ENCODE peak calls at places on chromosomes 4 and X, in seven cellular contexts. I is sigmoid colon, Q is IMR-90, T is GM23338, Z is esophagus muscularis mucosa, N is H9, E is right atrium auricular region. R is an unnamed sample.

GRCh38 chrX:38183577-38183976 is 37.1 kb downstream of the SRPX start:
- DNase-seq in I (no peak), Q (peak; percentile 52), T (no peak), Z (no peak), N (no peak), E (no peak), R (no peak)

GRCh38 chrX:149312097-149312496 is 193.0 kb downstream of the IDS start:
- DNase-seq in I (no peak), Q (no peak), T (no peak), Z (no peak), N (no peak), E (no peak), R (no peak)

GRCh38 chr4:56650259-56651070 is 30.6 kb downstream of the HOPX start:
- DNase-seq in I (no peak), Q (no peak), T (peak; percentile 37), Z (no peak), N (no peak), E (no peak), R (no peak)

GRCh38 chr4:40121515-40121914 is 64.9 kb downstream of the N4BP2 start:
- DNase-seq in I (no peak), Q (peak; percentile 89), T (no peak), Z (no peak), N (no peak), E (no peak), R (no peak)

GRCh38 chrX:153674219-153674851 is 722 bp upstream of the PNCK start:
- DNase-seq in I (peak; percentile 55), Q (no peak), T (no peak), Z (no peak), N (no peak), E (no peak), R (no peak)

GRCh38 chr4:79395883-79396282 is 12.1 kb downstream of the GK2 start:
- DNase-seq in I (no peak), Q (no peak), T (no peak), Z (no peak), N (no peak), E (no peak), R (no peak)

GRCh38 chrX:10239611-10240064 is 82.9 kb downstream of the CLCN4 start:
- DNase-seq in I (peak; percentile 68), Q (peak; percentile 77), T (no peak), Z (no peak), N (no peak), E (peak; percentile 75), R (no peak)

GRCh38 chr4:57548856-57549255 is 438.7 kb upstream of the IGFBP7 start:
- DNase-seq in I (no peak), Q (no peak), T (no peak), Z (no peak), N (no peak), E (no peak), R (no peak)

GRCh38 chr4:164210377-164210776 is 543.6 kb upstream of the SMIM31 start:
- DNase-seq in I (no peak), Q (peak; percentile 4), T (no peak), Z (no peak), N (no peak), E (no peak), R (no peak)

GRCh38 chr4:3787489-3788365 is 21.5 kb downstream of the ADRA2C start:
- DNase-seq in I (no peak), Q (no peak), T (no peak), Z (no peak), N (no peak), E (no peak), R (peak; percentile 61)

GRCh38 chr4:89482248-89482647 is 174.6 kb upstream of the GPRIN3 start:
- DNase-seq in I (no peak), Q (peak; percentile 53), T (peak; percentile 70), Z (no peak), N (peak; percentile 39), E (no peak), R (no peak)

GRCh38 chr4:80036949-80037348 is 36.1 kb downstream of the ANTXR2 start:
- DNase-seq in I (no peak), Q (peak; percentile 77), T (no peak), Z (no peak), N (no peak), E (no peak), R (no peak)

GRCh38 chr4:73308286-73308685 is 49.7 kb upstream of the ANKRD17 start:
- DNase-seq in I (no peak), Q (peak; percentile 61), T (peak; percentile 54), Z (no peak), N (no peak), E (no peak), R (no peak)

GRCh38 chrX:47030339-47030738 is 47.9 kb upstream of the RGN start:
- DNase-seq in I (no peak), Q (peak; percentile 68), T (peak; percentile 80), Z (no peak), N (no peak), E (no peak), R (peak; percentile 17)

GRCh38 chrX:22063284-22063683 is 31.2 kb downstream of the PHEX start:
- DNase-seq in I (no peak), Q (no peak), T (no peak), Z (no peak), N (no peak), E (no peak), R (no peak)

GRCh38 chrX:30888526-30889146 is 418 bp downstream of the TAB3 start:
- DNase-seq in I (peak; percentile 65), Q (no peak), T (peak; percentile 29), Z (no peak), N (no peak), E (no peak), R (peak; percentile 7)

GRCh38 chrX:18677140-18677834 is 5.4 kb upstream of the RS1 start:
- DNase-seq in I (no peak), Q (no peak), T (no peak), Z (no peak), N (no peak), E (no peak), R (no peak)

GRCh38 chr4:169583563-169583962 is 28.8 kb downstream of the NEK1 start:
- DNase-seq in I (no peak), Q (peak; percentile 71), T (no peak), Z (no peak), N (no peak), E (no peak), R (no peak)

GRCh38 chr4:89111833-89112563 is 665 bp downstream of the TIGD2 start:
- DNase-seq in I (no peak), Q (peak; percentile 95), T (peak; percentile 48), Z (no peak), N (no peak), E (no peak), R (no peak)

GRCh38 chr4:185143596-185143969 is 517 bp downstream of the SLC25A4 start:
- DNase-seq in I (peak; percentile 96), Q (peak; percentile 17), T (no peak), Z (no peak), N (no peak), E (no peak), R (peak; percentile 52)

GRCh38 chr4:51909236-51909703 is 66.3 kb downstream of the DCUN1D4 start:
- DNase-seq in I (no peak), Q (no peak), T (no peak), Z (no peak), N (no peak), E (no peak), R (no peak)

GRCh38 chr4:56908206-56909082 is 744 bp downstream of the REST start:
- DNase-seq in I (peak; percentile 76), Q (peak; percentile 68), T (peak; percentile 85), Z (no peak), N (peak; percentile 87), E (peak; percentile 61), R (peak; percentile 34)

GRCh38 chr4:155592568-155593343 is 73.9 kb upstream of the GUCY1A1 start:
- DNase-seq in I (no peak), Q (peak; percentile 84), T (no peak), Z (no peak), N (no peak), E (no peak), R (no peak)

GRCh38 chr4:83691998-83692397 is 156.1 kb downstream of the GPAT3 start:
- DNase-seq in I (no peak), Q (no peak), T (no peak), Z (no peak), N (no peak), E (no peak), R (no peak)

GRCh38 chrX:82219129-82219528 is 1017.2 kb downstream of the SH3BGRL start:
- DNase-seq in I (no peak), Q (no peak), T (no peak), Z (no peak), N (no peak), E (no peak), R (no peak)

GRCh38 chrX:82218361-82218760 is 1016.5 kb downstream of the SH3BGRL start:
- DNase-seq in I (no peak), Q (peak; percentile 0), T (peak; percentile 43), Z (no peak), N (no peak), E (no peak), R (no peak)
- TF ChIP-seq CTCF in I (no peak), Q (peak; percentile 27), T (peak; percentile 41), Z (no peak), N (peak; percentile 66), E (no peak), R (peak; percentile 25)

DNA sequence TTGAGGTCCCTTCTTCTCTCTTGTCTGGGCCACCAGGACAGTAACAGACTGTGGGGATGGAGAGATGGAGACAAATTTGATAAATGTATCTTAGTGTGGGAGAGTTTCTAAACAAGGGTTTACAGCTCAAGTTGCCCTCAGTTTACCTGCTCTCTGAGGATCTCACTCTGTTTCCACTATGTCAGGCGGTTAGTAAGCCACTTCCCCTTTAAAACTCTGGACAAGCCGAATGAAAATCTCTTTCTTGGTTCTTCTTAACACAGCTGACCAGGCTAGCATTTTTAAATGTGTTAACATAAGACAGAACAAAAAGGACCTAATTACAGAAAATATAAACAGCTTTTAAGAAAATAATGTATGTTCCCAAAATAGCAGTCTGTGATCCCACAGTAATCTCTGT is 2.9 kb upstream of the SCARB2 start:
- DNase-seq in I (no peak), Q (no peak), T (no peak), Z (no peak), N (no peak), E (no peak), R (no peak)
- H3K4me1 ChIP-seq in I (peaks cover 20% of the 10 kb centered on the region), Q (peaks cover 10% of the 10 kb centered on the region), T (peaks cover 31% of the 10 kb centered on the region), Z (peaks cover 33% of the 10 kb centered on the region), N (peaks cover 7% of the 10 kb centered on the region), E (no peaks in the 10 kb centered on the region), R (no peaks in the 10 kb centered on the region)

DNA sequence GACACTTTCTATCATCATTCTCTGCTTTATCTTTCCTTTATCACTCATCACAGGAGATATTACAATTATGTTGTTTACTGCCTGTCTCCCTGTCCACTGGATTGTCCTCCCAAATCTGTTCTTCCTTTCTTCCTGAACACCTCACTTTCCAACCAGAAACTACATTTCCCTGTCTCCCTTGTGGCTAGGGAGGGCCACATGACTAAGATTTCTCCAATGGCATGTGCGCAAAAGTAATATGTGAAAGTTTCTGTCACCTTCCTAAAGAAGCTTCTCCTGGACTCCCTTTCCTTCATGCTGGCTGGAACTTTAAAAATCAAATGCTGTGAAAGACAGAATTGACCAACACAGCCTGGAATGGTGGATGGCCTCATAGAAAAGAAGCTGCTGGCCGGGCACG is 25.8 kb downstream of the ATP11C start:
- DNase-seq in I (no peak), Q (no peak), T (no peak), Z (no peak), N (no peak), E (no peak), R (no peak)
- H3K27me3 ChIP-seq in I (no peaks in the 10 kb centered on the region), Q (no peaks in the 10 kb centered on the region), T (no peaks in the 10 kb centered on the region), Z (no peaks in the 10 kb centered on the region), N (no peaks in the 10 kb centered on the region), E (no peaks in the 10 kb centered on the region), R (no peaks in the 10 kb centered on the region)

DNA sequence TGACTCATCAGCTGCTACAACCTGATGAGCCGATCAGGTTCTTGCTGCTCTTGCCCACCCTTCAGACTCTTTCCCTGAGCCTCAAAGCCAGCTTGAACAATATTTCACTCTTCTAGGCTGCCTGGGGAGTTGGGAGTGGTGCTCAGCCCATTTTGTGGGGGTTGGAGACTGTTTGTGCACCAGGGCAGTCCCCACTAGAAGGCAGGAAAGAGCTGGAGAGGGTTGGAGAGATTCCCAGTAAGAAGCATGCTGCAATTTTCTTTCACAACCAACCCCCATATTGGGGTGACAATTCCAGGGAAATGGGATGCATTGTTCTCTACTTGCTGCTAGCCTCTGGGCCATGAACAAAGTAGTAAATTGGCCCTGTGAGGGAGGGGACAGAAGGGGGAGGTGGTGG is 44.1 kb downstream of the SLC16A2 start:
- DNase-seq in I (no peak), Q (peak; percentile 9), T (no peak), Z (no peak), N (no peak), E (no peak), R (no peak)
- TF ChIP-seq CTCF in I (no peak), Q (peak; percentile 30), T (no peak), Z (no peak), N (no peak), E (no peak), R (no peak)

R was measured in BE2C.